ENCODE peak calls at places on chromosomes 4 and X, in eight cellular contexts. One of them, this sample, is unnamed.

GRCh38 chr4:21901281-21901680 is 47.3 kb downstream of the KCNIP4 start:
- DNase-seq in GM23338: no peak
- DNase-seq in K562: no peak
- DNase-seq in fibroblast of lung: no peak
- DNase-seq in endothelial cell of umbilical vein: no peak
- DNase-seq in HepG2: no peak
- DNase-seq in SK-N-SH: no peak
- DNase-seq in IMR-90: no peak
- DNase-seq in this sample: no peak

GRCh38 chr4:10482913-10483312 is 25.7 kb upstream of the ZNF518B start:
- DNase-seq in HepG2: no peak
- DNase-seq in IMR-90: no peak
- DNase-seq in SK-N-SH: no peak
- DNase-seq in K562: no peak
- DNase-seq in endothelial cell of umbilical vein: no peak
- DNase-seq in GM23338: no peak
- DNase-seq in fibroblast of lung: no peak
- DNase-seq in this sample: no peak

GRCh38 chrX:37872303-37872655 is 24.9 kb upstream of the DYNLT3 start:
- DNase-seq in HepG2: no peak
- DNase-seq in SK-N-SH: no peak
- DNase-seq in K562: no peak
- DNase-seq in fibroblast of lung: no peak
- DNase-seq in endothelial cell of umbilical vein: no peak
- DNase-seq in IMR-90: no peak
- DNase-seq in GM23338: no peak
- DNase-seq in this sample: no peak

GRCh38 chr4:146640459-146641061 is 1.9 kb downstream of the POU4F2 start:
- DNase-seq in IMR-90: no peak
- DNase-seq in fibroblast of lung: no peak
- DNase-seq in SK-N-SH: no peak
- DNase-seq in K562: no peak
- DNase-seq in endothelial cell of umbilical vein: no peak
- DNase-seq in HepG2: no peak
- DNase-seq in GM23338: peak
- DNase-seq in this sample: no peak

GRCh38 chrX:55057691-55058249 is 17.1 kb upstream of the PAGE2B start:
- DNase-seq in K562: peak
- DNase-seq in endothelial cell of umbilical vein: peak
- DNase-seq in SK-N-SH: peak
- DNase-seq in HepG2: peak
- DNase-seq in fibroblast of lung: peak
- DNase-seq in GM23338: peak
- DNase-seq in IMR-90: peak
- DNase-seq in this sample: peak

GRCh38 chr4:104519588-104519987 is 24.9 kb upstream of the CXXC4 start:
- DNase-seq in fibroblast of lung: no peak
- DNase-seq in IMR-90: no peak
- DNase-seq in GM23338: no peak
- DNase-seq in K562: no peak
- DNase-seq in endothelial cell of umbilical vein: no peak
- DNase-seq in HepG2: no peak
- DNase-seq in SK-N-SH: no peak
- DNase-seq in this sample: no peak

GRCh38 chr4:153159016-153159415 is 45.2 kb upstream of the TRIM2 start:
- DNase-seq in SK-N-SH: no peak
- DNase-seq in GM23338: no peak
- DNase-seq in IMR-90: no peak
- DNase-seq in K562: no peak
- DNase-seq in endothelial cell of umbilical vein: no peak
- DNase-seq in fibroblast of lung: no peak
- DNase-seq in HepG2: no peak
- DNase-seq in this sample: no peak

GRCh38 chr4:141352328-141352727 is 131.6 kb downstream of the ZNF330 start:
- DNase-seq in HepG2: no peak
- DNase-seq in SK-N-SH: no peak
- DNase-seq in endothelial cell of umbilical vein: no peak
- DNase-seq in K562: no peak
- DNase-seq in GM23338: no peak
- DNase-seq in IMR-90: no peak
- DNase-seq in fibroblast of lung: no peak
- DNase-seq in this sample: no peak

GRCh38 chr4:125317526-125317880 is 2.7 kb downstream of the FAT4 start:
- DNase-seq in SK-N-SH: peak
- DNase-seq in IMR-90: peak
- DNase-seq in endothelial cell of umbilical vein: no peak
- DNase-seq in fibroblast of lung: peak
- DNase-seq in GM23338: peak
- DNase-seq in K562: no peak
- DNase-seq in HepG2: no peak
- DNase-seq in this sample: no peak

GRCh38 chr4:73860884-73861283 is 7.8 kb downstream of the PF4V1 start:
- DNase-seq in endothelial cell of umbilical vein: no peak
- DNase-seq in HepG2: no peak
- DNase-seq in K562: no peak
- DNase-seq in fibroblast of lung: no peak
- DNase-seq in SK-N-SH: no peak
- DNase-seq in IMR-90: no peak
- DNase-seq in GM23338: no peak
- DNase-seq in this sample: no peak

GRCh38 chrX:15751160-15751819 is 13.2 kb downstream of the CA5B start:
- DNase-seq in GM23338: no peak
- DNase-seq in IMR-90: peak
- DNase-seq in HepG2: no peak
- DNase-seq in fibroblast of lung: peak
- DNase-seq in endothelial cell of umbilical vein: peak
- DNase-seq in SK-N-SH: no peak
- DNase-seq in K562: no peak
- DNase-seq in this sample: no peak

GRCh38 chr4:108072300-108072699 is 82.6 kb downstream of the HADH start:
- DNase-seq in K562: no peak
- DNase-seq in HepG2: no peak
- DNase-seq in GM23338: no peak
- DNase-seq in endothelial cell of umbilical vein: no peak
- DNase-seq in fibroblast of lung: no peak
- DNase-seq in IMR-90: no peak
- DNase-seq in SK-N-SH: no peak
- DNase-seq in this sample: no peak
- H2AFZ ChIP-seq in K562: no peak
- H2AFZ ChIP-seq in HepG2: no peak
- H2AFZ ChIP-seq in GM23338: no peak
- H2AFZ ChIP-seq in endothelial cell of umbilical vein: no peak
- H2AFZ ChIP-seq in fibroblast of lung: no peak
- H2AFZ ChIP-seq in IMR-90: no peak
- H2AFZ ChIP-seq in SK-N-SH: no peak
- H2AFZ ChIP-seq in this sample: no peak

GRCh38 chrX:30822068-30822671 is 66.9 kb downstream of the TAB3 start:
- DNase-seq in IMR-90: no peak
- DNase-seq in K562: no peak
- DNase-seq in GM23338: peak
- DNase-seq in HepG2: peak
- DNase-seq in SK-N-SH: no peak
- DNase-seq in fibroblast of lung: no peak
- DNase-seq in endothelial cell of umbilical vein: no peak
- DNase-seq in this sample: no peak
- H2AFZ ChIP-seq in IMR-90: no peak
- H2AFZ ChIP-seq in K562: no peak
- H2AFZ ChIP-seq in GM23338: no peak
- H2AFZ ChIP-seq in HepG2: peak
- H2AFZ ChIP-seq in SK-N-SH: no peak
- H2AFZ ChIP-seq in fibroblast of lung: no peak
- H2AFZ ChIP-seq in endothelial cell of umbilical vein: no peak
- H2AFZ ChIP-seq in this sample: no peak

GRCh38 chr4:6221296-6221850 is 21.0 kb upstream of the JAKMIP1 start:
- DNase-seq in endothelial cell of umbilical vein: no peak
- DNase-seq in GM23338: peak
- DNase-seq in HepG2: no peak
- DNase-seq in fibroblast of lung: no peak
- DNase-seq in SK-N-SH: no peak
- DNase-seq in K562: no peak
- DNase-seq in IMR-90: no peak
- DNase-seq in this sample: no peak
- H2AFZ ChIP-seq in endothelial cell of umbilical vein: no peak
- H2AFZ ChIP-seq in GM23338: peak
- H2AFZ ChIP-seq in HepG2: no peak
- H2AFZ ChIP-seq in fibroblast of lung: no peak
- H2AFZ ChIP-seq in SK-N-SH: no peak
- H2AFZ ChIP-seq in K562: no peak
- H2AFZ ChIP-seq in IMR-90: no peak
- H2AFZ ChIP-seq in this sample: no peak

GRCh38 chr4:112636688-112637551 is at the start of the genes LARP7 and ZGRF1:
- DNase-seq in IMR-90: peak
- DNase-seq in HepG2: peak
- DNase-seq in GM23338: peak
- DNase-seq in fibroblast of lung: peak
- DNase-seq in SK-N-SH: peak
- DNase-seq in K562: peak
- DNase-seq in endothelial cell of umbilical vein: peak
- DNase-seq in this sample: peak

GRCh38 chr4:112633477-112634235 is 3.1 kb downstream of the ZGRF1 start:
- DNase-seq in GM23338: peak
- DNase-seq in K562: no peak
- DNase-seq in fibroblast of lung: peak
- DNase-seq in IMR-90: peak
- DNase-seq in endothelial cell of umbilical vein: peak
- DNase-seq in HepG2: peak
- DNase-seq in SK-N-SH: peak
- DNase-seq in this sample: no peak

GRCh38 chr4:112637552-112637866 is 566 bp downstream of the LARP7 start:
- DNase-seq in fibroblast of lung: no peak
- DNase-seq in endothelial cell of umbilical vein: no peak
- DNase-seq in SK-N-SH: peak
- DNase-seq in GM23338: no peak
- DNase-seq in IMR-90: no peak
- DNase-seq in HepG2: no peak
- DNase-seq in K562: no peak
- DNase-seq in this sample: no peak
- H2AFZ ChIP-seq in fibroblast of lung: peak
- H2AFZ ChIP-seq in endothelial cell of umbilical vein: peak
- H2AFZ ChIP-seq in SK-N-SH: peak
- H2AFZ ChIP-seq in GM23338: no peak
- H2AFZ ChIP-seq in IMR-90: peak
- H2AFZ ChIP-seq in HepG2: peak
- H2AFZ ChIP-seq in K562: peak
- H2AFZ ChIP-seq in this sample: peak

GRCh38 chr4:100895572-100896197 is 377.9 kb upstream of the EMCN start:
- DNase-seq in IMR-90: no peak
- DNase-seq in endothelial cell of umbilical vein: peak
- DNase-seq in fibroblast of lung: no peak
- DNase-seq in GM23338: no peak
- DNase-seq in SK-N-SH: no peak
- DNase-seq in K562: no peak
- DNase-seq in HepG2: no peak
- DNase-seq in this sample: no peak

GRCh38 chr4:100898844-100899243 is 381.0 kb upstream of the EMCN start:
- DNase-seq in fibroblast of lung: no peak
- DNase-seq in HepG2: no peak
- DNase-seq in SK-N-SH: no peak
- DNase-seq in endothelial cell of umbilical vein: no peak
- DNase-seq in GM23338: no peak
- DNase-seq in K562: no peak
- DNase-seq in IMR-90: no peak
- DNase-seq in this sample: no peak

GRCh38 chr4:100891808-100892207 is 374.0 kb upstream of the EMCN start:
- DNase-seq in endothelial cell of umbilical vein: no peak
- DNase-seq in SK-N-SH: no peak
- DNase-seq in HepG2: no peak
- DNase-seq in fibroblast of lung: no peak
- DNase-seq in GM23338: no peak
- DNase-seq in K562: no peak
- DNase-seq in IMR-90: no peak
- DNase-seq in this sample: no peak

GRCh38 chr4:100889898-100890297 is 372.1 kb upstream of the EMCN start:
- DNase-seq in K562: no peak
- DNase-seq in HepG2: no peak
- DNase-seq in endothelial cell of umbilical vein: no peak
- DNase-seq in SK-N-SH: no peak
- DNase-seq in IMR-90: no peak
- DNase-seq in GM23338: no peak
- DNase-seq in fibroblast of lung: no peak
- DNase-seq in this sample: no peak

GRCh38 chr4:100894339-100894870 is 376.6 kb upstream of the EMCN start:
- DNase-seq in fibroblast of lung: no peak
- DNase-seq in K562: no peak
- DNase-seq in endothelial cell of umbilical vein: no peak
- DNase-seq in GM23338: no peak
- DNase-seq in IMR-90: no peak
- DNase-seq in SK-N-SH: no peak
- DNase-seq in HepG2: no peak
- DNase-seq in this sample: no peak
- H2AFZ ChIP-seq in fibroblast of lung: no peak
- H2AFZ ChIP-seq in K562: no peak
- H2AFZ ChIP-seq in endothelial cell of umbilical vein: no peak
- H2AFZ ChIP-seq in GM23338: no peak
- H2AFZ ChIP-seq in IMR-90: no peak
- H2AFZ ChIP-seq in SK-N-SH: no peak
- H2AFZ ChIP-seq in HepG2: no peak
- H2AFZ ChIP-seq in this sample: no peak

This sample was measured in PC-9.